ENCODE peak calls at places on chromosomes 4 and X, in six cellular contexts. E is mammary epithelial cell, C is stomach, D is IMR-90, I is GM23338, W is right lobe of liver. N is an unnamed sample.
A peak's percentile ranks its signal among the peaks of the same experiment; 100 is the strongest.

GRCh38 chr4:10084651-10085320 is 31.8 kb downstream of the WDR1 start:
- DNase-seq in E (no peak), C (no peak), D (no peak), I (no peak), W (peak; percentile 49), N (peak; percentile 13)

GRCh38 chrX:51461053-51462050 is 35.0 kb downstream of the NUDT11 start:
- DNase-seq in E (peak; percentile 16), C (no peak), D (peak; percentile 42), I (peak; percentile 61), W (no peak), N (no peak)

GRCh38 chr4:143335979-143336827 is 473 bp upstream of the GAB1 start:
- DNase-seq in E (peak; percentile 91), C (peak; percentile 87), D (peak; percentile 90), I (peak; percentile 95), W (peak; percentile 97), N (peak; percentile 97)

GRCh38 chrX:38627683-38628082 is 66.3 kb downstream of the TSPAN7 start:
- DNase-seq in E (peak; percentile 19), C (no peak), D (peak; percentile 8), I (peak; percentile 76), W (no peak), N (no peak)

GRCh38 chr4:52372269-52372668 is 286.8 kb downstream of the USP46 start:
- DNase-seq in E (no peak), C (no peak), D (no peak), I (no peak), W (no peak), N (no peak)

GRCh38 chrX:119502727-119503483 is 34.7 kb downstream of the SLC25A5 start:
- DNase-seq in E (peak; percentile 74), C (peak; percentile 71), D (peak; percentile 38), I (no peak), W (no peak), N (no peak)

GRCh38 chrX:40809210-40809609 is 73.9 kb upstream of the MED14 start:
- DNase-seq in E (peak; percentile 8), C (no peak), D (peak; percentile 49), I (no peak), W (no peak), N (no peak)

GRCh38 chr4:86302242-86302641 is 57.6 kb downstream of the MAPK10 start:
- DNase-seq in E (peak; percentile 2), C (no peak), D (peak; percentile 1), I (peak; percentile 76), W (no peak), N (peak; percentile 65)

GRCh38 chr4:24988776-24989175 is 42.0 kb downstream of the LGI2 start:
- DNase-seq in E (peak; percentile 26), C (no peak), D (peak; percentile 51), I (peak; percentile 86), W (no peak), N (no peak)

GRCh38 chr4:109472343-109472761 is 38.7 kb downstream of the SEC24B start:
- DNase-seq in E (peak; percentile 91), C (no peak), D (peak; percentile 84), I (no peak), W (no peak), N (no peak)

GRCh38 chr4:184792950-184793555 is 32.7 kb downstream of the ACSL1 start:
- DNase-seq in E (peak; percentile 96), C (no peak), D (peak; percentile 96), I (no peak), W (no peak), N (no peak)

GRCh38 chrX:35919536-35920309 is at the start of gene CFAP47:
- DNase-seq in E (no peak), C (peak; percentile 30), D (no peak), I (peak; percentile 78), W (no peak), N (peak; percentile 56)

GRCh38 chr4:104491396-104491821 is 3.3 kb downstream of the CXXC4 start:
- DNase-seq in E (no peak), C (peak; percentile 34), D (no peak), I (peak; percentile 64), W (peak; percentile 67), N (peak; percentile 52)

GRCh38 chrX:130024127-130024526 is 41.7 kb downstream of the BCORL1 start:
- DNase-seq in E (peak; percentile 4), C (peak; percentile 75), D (peak; percentile 17), I (peak; percentile 90), W (peak; percentile 70), N (peak; percentile 91)
- H3K27me3 ChIP-seq in E (no peaks in the 10 kb centered on the region), C (no peaks in the 10 kb centered on the region), D (peaks cover 1% of the 10 kb centered on the region), I (no peaks in the 10 kb centered on the region), W (no peaks in the 10 kb centered on the region), N (no peaks in the 10 kb centered on the region)

GRCh38 chr4:77146426-77147399 is 10.3 kb upstream of the CCNG2 start:
- DNase-seq in E (peak; percentile 37), C (no peak), D (no peak), I (no peak), W (no peak), N (no peak)
- H3K27ac ChIP-seq in E (no peak overlapping the region), C (no peak overlapping the region), D (no peak overlapping the region), I (no peak overlapping the region), W (no peak overlapping the region), N (no peak overlapping the region)

GRCh38 chrX:30930679-30931078 is 41.6 kb upstream of the TAB3 start:
- DNase-seq in E (no peak), C (no peak), D (no peak), I (no peak), W (no peak), N (no peak)
- H3K27me3 ChIP-seq in E (no peaks in the 10 kb centered on the region), C (no peaks in the 10 kb centered on the region), D (peaks cover 2% of the 10 kb centered on the region), I (no peaks in the 10 kb centered on the region), W (no peaks in the 10 kb centered on the region), N (no peaks in the 10 kb centered on the region)

GRCh38 chr4:168674077-168674747 is 177.4 kb downstream of the PALLD start:
- DNase-seq in E (no peak), C (no peak), D (peak; percentile 65), I (no peak), W (no peak), N (no peak)
- H3K27ac ChIP-seq in E (no peak overlapping the region), C (no peak overlapping the region), D (peak overlapping the region; percentile 64), I (no peak overlapping the region), W (no peak overlapping the region), N (no peak overlapping the region)

GRCh38 chr4:182141046-182141445 is 102.2 kb upstream of the TENM3 start:
- DNase-seq in E (no peak), C (no peak), D (no peak), I (peak; percentile 64), W (no peak), N (no peak)
- H3K27me3 ChIP-seq in E (no peaks in the 10 kb centered on the region), C (peaks cover 90% of the 10 kb centered on the region), D (no peaks in the 10 kb centered on the region), I (peaks cover 40% of the 10 kb centered on the region), W (no peaks in the 10 kb centered on the region), N (peaks cover 7% of the 10 kb centered on the region)

GRCh38 chr4:23021040-23021439 is 328.3 kb downstream of the GBA3 start:
- DNase-seq in E (no peak), C (no peak), D (no peak), I (no peak), W (no peak), N (no peak)
- H3K27ac ChIP-seq in E (no peak overlapping the region), C (no peak overlapping the region), D (no peak overlapping the region), I (no peak overlapping the region), W (no peak overlapping the region), N (no peak overlapping the region)

N was measured in right cardiac atrium.